ENCODE peak calls at places on chromosomes 16 and 17, in five cellular contexts. C, N, L, A and U are unnamed samples. For H3K4me1, the result is how much of the 10 kb centered on the place peaks cover.

GRCh38 chr16:2016407-2016922 is 3.1 kb upstream of the NPW start:
- DNase-seq in C (no peak), N (no peak), L (no peak), A (no peak), U (no peak)

GRCh38 chr17:75645889-75646625 is 12.8 kb downstream of the SMIM5 start:
- DNase-seq in C (no peak), N (peak), L (no peak), A (no peak), U (peak)

GRCh38 chr16:84571506-84571905 is 46.4 kb downstream of the COTL1 start:
- DNase-seq in C (no peak), N (no peak), L (no peak), A (no peak), U (no peak)

GRCh38 chr17:41801374-41802062 is 10.2 kb downstream of the P3H4 start:
- DNase-seq in C (peak), N (peak), L (peak), A (peak), U (peak)

GRCh38 chr16:65125322-65125721 is 3.5 kb upstream of the CDH11 start:
- DNase-seq in C (no peak), N (no peak), L (peak), A (no peak), U (no peak)

GRCh38 chr16:72926671-72927070 is 121.3 kb downstream of the ZFHX3 start:
- DNase-seq in C (no peak), N (no peak), L (no peak), A (no peak), U (peak)

GRCh38 chr17:59547131-59547915 is 18.1 kb upstream of the DHX40 start:
- DNase-seq in C (no peak), N (no peak), L (no peak), A (no peak), U (no peak)

GRCh38 chr17:40648326-40648968 is 829 bp upstream of the SMARCE1 start:
- DNase-seq in C (peak), N (no peak), L (peak), A (no peak), U (no peak)

GRCh38 chr16:53925011-53925410 is 221.1 kb downstream of the FTO start:
- DNase-seq in C (no peak), N (no peak), L (no peak), A (no peak), U (no peak)

GRCh38 chr17:82414548-82415281 is 3.4 kb upstream of the HEXD start:
- DNase-seq in C (peak), N (peak), L (peak), A (peak), U (peak)

GRCh38 chr17:16877102-16877501 is 94.8 kb downstream of the TNFRSF13B start:
- DNase-seq in C (no peak), N (no peak), L (no peak), A (no peak), U (no peak)

GRCh38 chr16:88964636-88965035 is 12.4 kb downstream of the CBFA2T3 start:
- DNase-seq in C (no peak), N (no peak), L (no peak), A (no peak), U (no peak)
- H3K4me1 ChIP-seq in C (under half), N (under half), L (under half), A (under half), U (under half)

DNA sequence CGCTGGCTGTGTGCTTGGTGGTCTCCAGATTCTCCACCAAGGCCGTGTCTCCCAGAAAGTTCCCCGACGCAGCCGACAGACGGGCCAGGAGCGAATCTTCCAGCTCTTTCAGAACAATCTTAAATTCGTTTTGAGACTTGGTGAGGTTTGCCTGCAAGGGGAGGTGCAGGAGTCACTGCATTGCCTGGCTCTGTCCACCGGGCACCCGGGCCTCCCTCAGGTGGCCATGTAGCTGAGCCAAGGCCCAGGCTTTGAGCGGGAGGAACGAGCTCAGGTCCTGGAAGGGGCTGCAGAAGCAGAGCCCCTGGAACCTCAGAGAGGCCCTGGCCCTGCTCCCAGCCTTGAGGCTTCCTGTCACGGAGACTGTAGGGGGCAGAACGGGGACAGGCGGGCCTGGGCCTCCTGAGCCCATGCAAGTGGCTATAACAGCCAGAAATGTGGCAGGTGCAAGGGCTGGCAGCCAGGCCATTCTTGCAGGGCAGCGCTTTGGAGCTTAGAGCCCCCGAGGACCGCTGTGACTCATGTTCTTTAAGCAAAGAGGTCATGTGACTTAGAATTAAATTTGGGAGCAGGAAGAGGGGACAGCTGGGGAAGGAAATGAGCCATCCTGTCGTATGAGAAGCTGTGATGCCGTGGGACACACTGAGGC is 72.4 kb downstream of the PGS1 start:
- DNase-seq in C (no peak), N (no peak), L (no peak), A (no peak), U (no peak)
- TF ChIP-seq CTCF in C (no peak), N (no peak), L (no peak), A (no peak), U (no peak)

GRCh38 chr16:88970095-88970494 is 6.9 kb downstream of the CBFA2T3 start:
- DNase-seq in C (no peak), N (no peak), L (no peak), A (no peak), U (no peak)

GRCh38 chr16:88970539-88971065 is 6.4 kb downstream of the CBFA2T3 start:
- DNase-seq in C (no peak), N (no peak), L (no peak), A (no peak), U (no peak)

GRCh38 chr16:88973007-88973410 is 4.0 kb downstream of the CBFA2T3 start:
- DNase-seq in C (no peak), N (no peak), L (no peak), A (no peak), U (no peak)

GRCh38 chr16:88972349-88972748 is 4.7 kb downstream of the CBFA2T3 start:
- DNase-seq in C (no peak), N (no peak), L (no peak), A (no peak), U (no peak)

DNA sequence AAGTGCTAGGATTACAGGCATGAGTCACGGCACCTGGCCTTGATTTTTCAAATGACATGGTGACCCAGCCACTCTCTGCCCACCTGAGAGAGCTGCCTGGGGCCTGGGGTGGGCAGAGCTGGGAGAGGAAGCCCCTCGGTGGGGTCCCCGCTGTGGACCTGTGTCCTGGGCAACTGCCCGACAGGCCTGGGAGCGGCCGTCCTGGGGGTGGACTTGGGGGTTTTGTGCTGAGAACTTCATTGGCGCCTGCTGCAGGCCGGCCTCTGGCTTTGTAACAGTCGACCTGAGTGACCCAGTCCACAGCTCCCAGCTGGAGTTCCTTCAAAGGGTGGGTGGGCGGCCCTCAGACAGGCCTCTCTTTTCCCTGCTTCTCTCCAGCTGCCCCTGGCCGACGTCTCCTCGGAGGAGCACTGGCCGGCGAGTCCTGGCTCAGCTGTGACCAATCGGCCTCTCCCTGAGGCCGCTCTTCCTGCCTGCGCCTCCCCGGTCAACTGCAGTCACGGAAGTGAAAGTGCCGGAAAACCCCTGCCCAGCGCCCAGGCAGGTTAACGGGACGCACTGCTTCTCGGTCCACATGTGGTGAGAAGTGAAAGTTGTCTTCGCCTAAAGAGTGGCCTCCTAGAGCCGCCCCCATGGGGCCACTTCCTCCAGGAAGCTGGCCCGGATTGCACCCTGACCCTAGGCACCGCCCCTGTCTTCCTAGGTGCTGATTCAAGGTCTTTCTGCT is 5.5 kb downstream of the CBFA2T3 start:
- DNase-seq in C (peak), N (no peak), L (no peak), A (no peak), U (no peak)
- H3K4me1 ChIP-seq in C (under half), N (under half), L (under half), A (under half), U (under half)

DNA sequence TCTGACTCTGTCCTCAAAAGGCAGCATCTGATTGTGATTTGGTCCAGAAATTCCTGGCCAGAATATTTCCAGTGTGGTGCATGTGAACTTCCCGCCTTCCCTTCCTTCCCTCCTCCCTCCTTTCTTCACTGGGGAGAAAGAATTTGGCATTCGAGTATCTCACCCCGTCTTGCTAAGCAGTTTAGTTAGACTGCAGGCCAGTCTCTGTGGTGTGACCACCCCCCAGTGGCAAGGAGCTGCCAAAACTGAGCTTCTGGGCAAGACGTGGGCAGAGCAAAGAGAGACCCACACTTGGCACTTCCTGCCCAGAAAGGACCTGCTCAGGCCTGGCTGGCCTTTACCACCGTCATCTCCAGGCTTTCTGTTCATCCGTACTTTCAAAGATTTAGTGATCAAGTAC is 36.4 kb downstream of the SNX20 start:
- DNase-seq in C (no peak), N (no peak), L (no peak), A (peak), U (no peak)
- TF ChIP-seq CTCF in C (peak), N (peak), L (peak), A (no peak), U (no peak)

DNA sequence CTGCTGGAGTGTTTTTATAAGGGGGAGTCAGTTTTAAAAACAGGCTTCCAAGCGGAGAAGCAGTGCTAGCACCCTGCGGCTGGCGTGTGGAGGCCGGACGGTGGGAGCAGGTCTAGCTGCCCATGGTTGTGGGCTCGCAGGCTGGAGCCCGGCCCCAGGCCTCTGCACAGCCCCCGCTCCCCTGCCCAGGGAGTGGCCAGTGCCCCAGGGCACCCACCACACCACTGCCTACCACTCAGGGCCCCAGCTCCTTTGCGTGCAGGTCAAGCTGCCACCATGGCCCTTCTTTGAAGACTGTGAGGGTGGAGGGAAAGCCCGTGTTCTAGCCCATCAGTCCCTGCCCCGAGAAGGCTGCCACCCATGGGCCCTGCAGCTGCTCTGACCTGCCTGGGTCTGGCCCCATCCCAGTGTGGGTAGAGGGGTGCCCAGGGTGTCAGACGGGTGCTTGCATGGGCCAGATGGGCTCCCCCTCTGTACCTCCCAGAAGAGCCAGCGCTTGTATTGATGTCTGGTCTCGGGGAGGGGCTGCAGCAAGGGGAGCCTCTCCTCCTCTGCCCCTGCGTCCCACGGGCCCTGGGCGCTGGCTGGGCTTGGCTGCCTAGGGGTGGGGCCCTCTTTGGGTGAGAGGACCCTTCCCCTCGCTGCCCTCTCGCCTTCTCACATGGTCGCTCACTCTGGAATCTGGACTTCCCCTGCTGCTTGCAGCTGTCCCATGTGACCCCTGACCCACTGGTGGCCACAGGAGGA is 1.5 kb upstream of the NUDT16L1 start:
- DNase-seq in C (no peak), N (no peak), L (no peak), A (peak), U (peak)
- H3K4me1 ChIP-seq in C (half or more), N (under half), L (under half), A (under half), U (under half)

DNA sequence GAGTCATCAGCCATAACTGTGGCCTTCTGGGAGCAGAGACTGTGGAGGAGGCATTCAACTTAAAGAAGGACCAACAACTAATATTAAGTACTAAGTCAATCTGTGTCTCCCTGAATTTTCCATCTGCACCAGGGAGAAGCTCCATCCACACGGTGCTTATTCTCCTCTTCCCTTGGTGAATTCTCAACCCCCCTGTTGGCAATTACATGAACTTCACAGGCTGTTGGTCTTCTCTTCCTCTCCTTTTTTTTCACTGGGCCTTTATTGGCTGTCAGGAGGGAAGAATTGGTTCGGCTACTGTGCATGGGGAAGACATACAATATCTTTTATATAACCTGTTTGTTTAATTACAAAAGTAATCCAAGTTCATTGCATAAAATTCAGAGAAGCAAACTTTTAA is 152.8 kb upstream of the IRX6 start:
- DNase-seq in C (no peak), N (no peak), L (no peak), A (no peak), U (no peak)
- TF ChIP-seq CTCF in C (no peak), N (no peak), L (no peak), A (no peak), U (no peak)

DNA sequence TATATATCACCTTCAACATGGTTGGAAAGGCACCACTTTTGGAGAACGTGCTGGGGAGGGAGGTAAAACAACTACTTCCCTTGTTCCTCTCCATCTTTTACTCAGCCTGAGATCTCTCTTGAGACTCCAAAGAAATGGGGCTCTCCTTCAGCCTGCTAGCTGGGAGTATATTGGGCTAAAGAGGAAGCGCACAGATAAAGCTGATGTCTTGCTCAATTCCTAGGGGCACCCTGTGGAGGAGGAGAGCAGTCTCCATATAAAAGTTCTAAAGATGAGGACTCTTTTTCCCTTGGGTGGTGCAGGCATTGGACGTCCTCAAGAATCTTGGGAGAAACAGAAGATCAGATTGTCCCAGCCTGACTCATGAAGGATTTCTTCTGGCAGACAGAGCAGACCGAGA is 4.6 kb upstream of the ETV4 start:
- DNase-seq in C (no peak), N (no peak), L (no peak), A (no peak), U (no peak)
- H3K4me1 ChIP-seq in C (under half), N (under half), L (under half), A (under half), U (under half)

GRCh38 chr16:27267037-27267677 is 1.4 kb downstream of the NSMCE1 start:
- DNase-seq in C (no peak), N (no peak), L (no peak), A (no peak), U (no peak)

GRCh38 chr16:27270389-27270788 is 1.8 kb upstream of the NSMCE1 start:
- DNase-seq in C (no peak), N (no peak), L (no peak), A (no peak), U (no peak)

GRCh38 chr16:27269300-27270150 is 953 bp upstream of the NSMCE1 start:
- DNase-seq in C (no peak), N (no peak), L (no peak), A (no peak), U (no peak)

GRCh38 chr16:27265982-27266381 is 2.6 kb downstream of the NSMCE1 start:
- DNase-seq in C (no peak), N (no peak), L (no peak), A (no peak), U (no peak)

DNA sequence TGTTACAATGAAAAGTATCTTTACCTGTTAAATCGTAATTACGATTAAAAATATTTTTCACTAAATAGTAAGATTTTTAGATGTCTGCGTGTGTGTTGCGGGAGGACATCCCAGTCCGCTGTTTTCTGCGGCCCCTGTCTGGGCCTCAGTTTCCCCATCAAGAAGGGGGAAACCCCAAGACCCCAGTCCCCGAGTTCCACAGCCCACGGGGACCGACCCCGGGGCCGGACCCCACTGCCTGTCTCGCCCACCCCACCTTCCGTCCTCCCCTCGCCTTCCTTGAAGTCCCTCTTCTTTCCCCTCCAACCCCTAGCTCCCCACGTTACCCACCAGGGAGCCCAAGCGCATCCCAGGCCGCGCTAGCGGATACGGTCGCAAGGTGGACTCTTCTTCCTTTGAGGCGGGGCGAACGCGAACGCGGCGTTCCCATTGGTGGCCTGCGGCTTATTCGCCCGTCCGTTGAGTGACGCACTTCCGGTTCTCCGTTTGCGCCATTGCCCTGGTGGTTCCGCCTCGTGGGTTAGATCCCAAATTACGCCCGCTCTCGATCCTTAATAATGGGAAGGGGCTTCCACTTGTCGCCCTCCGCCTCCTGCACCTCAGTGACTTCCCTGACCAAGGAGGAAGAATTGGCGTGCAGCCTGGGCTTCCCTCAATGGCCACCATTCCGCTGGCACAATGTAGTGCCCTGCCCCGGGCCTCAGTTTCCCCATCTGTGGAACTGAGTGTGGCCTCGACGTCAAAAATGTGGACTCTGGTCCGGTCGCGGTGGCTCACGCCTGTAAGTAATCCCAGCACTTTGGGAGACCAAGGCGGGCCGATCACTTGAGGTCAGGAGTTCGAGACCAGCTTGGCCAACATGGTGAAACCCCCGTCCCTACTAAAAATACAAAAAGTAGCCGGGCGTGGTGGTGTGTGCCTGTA is at the start of gene NSMCE1:
- DNase-seq in C (peak), N (peak), L (peak), A (peak), U (peak)
- TF ChIP-seq CTCF in C (peak), N (no peak), L (peak), A (no peak), U (peak)